ENCODE peak calls at places on chromosomes 7 and 10, in four cellular contexts. One of them, this sample, is unnamed.

GRCh38 chr7:80942261-80943041 is 23.6 kb upstream of the SEMA3C start:
- DNase-seq in PC-3: peak
- DNase-seq in fibroblast of lung: peak
- DNase-seq in ovary: peak
- DNase-seq in this sample: peak

GRCh38 chr10:113003032-113003431 is 53.0 kb downstream of the TCF7L2 start:
- DNase-seq in PC-3: no peak
- DNase-seq in fibroblast of lung: no peak
- DNase-seq in ovary: no peak
- DNase-seq in this sample: no peak

GRCh38 chr10:87925570-87925969 is 62.1 kb downstream of the PTEN start:
- DNase-seq in PC-3: no peak
- DNase-seq in fibroblast of lung: peak
- DNase-seq in ovary: no peak
- DNase-seq in this sample: no peak

GRCh38 chr7:140161047-140161446 is 15.7 kb downstream of the KDM7A start:
- DNase-seq in PC-3: no peak
- DNase-seq in fibroblast of lung: no peak
- DNase-seq in ovary: no peak
- DNase-seq in this sample: no peak

GRCh38 chr10:112333452-112333851 is 40.5 kb upstream of the ACSL5 start:
- DNase-seq in PC-3: no peak
- DNase-seq in fibroblast of lung: no peak
- DNase-seq in ovary: no peak
- DNase-seq in this sample: no peak

GRCh38 chr10:89613582-89613981 is 31.5 kb downstream of the PANK1 start:
- DNase-seq in PC-3: no peak
- DNase-seq in fibroblast of lung: no peak
- DNase-seq in ovary: no peak
- DNase-seq in this sample: no peak

GRCh38 chr10:131838921-131839320 is 61.9 kb upstream of the PPP2R2D start:
- DNase-seq in PC-3: no peak
- DNase-seq in fibroblast of lung: no peak
- DNase-seq in ovary: no peak
- DNase-seq in this sample: no peak

GRCh38 chr7:112086496-112087254 is 119.5 kb downstream of the DOCK4 start:
- DNase-seq in PC-3: peak
- DNase-seq in fibroblast of lung: no peak
- DNase-seq in ovary: no peak
- DNase-seq in this sample: no peak

GRCh38 chr7:23106801-23107713 is 1.5 kb downstream of the KLHL7 start:
- DNase-seq in PC-3: peak
- DNase-seq in fibroblast of lung: no peak
- DNase-seq in ovary: no peak
- DNase-seq in this sample: no peak

GRCh38 chr7:38451840-38452239 is 178.4 kb upstream of the TARP start:
- DNase-seq in PC-3: peak
- DNase-seq in fibroblast of lung: peak
- DNase-seq in ovary: no peak
- DNase-seq in this sample: no peak

GRCh38 chr10:128569546-128569945 is 443.3 kb upstream of the MKI67 start:
- DNase-seq in PC-3: no peak
- DNase-seq in fibroblast of lung: no peak
- DNase-seq in ovary: no peak
- DNase-seq in this sample: no peak

GRCh38 chr10:88952647-88953111 is at the start of gene ACTA2:
- DNase-seq in PC-3: no peak
- DNase-seq in fibroblast of lung: peak
- DNase-seq in ovary: peak
- DNase-seq in this sample: peak

GRCh38 chr10:49365675-49366415 is 30.0 kb downstream of the DRGX start:
- DNase-seq in PC-3: no peak
- DNase-seq in fibroblast of lung: no peak
- DNase-seq in ovary: no peak
- DNase-seq in this sample: no peak

GRCh38 chr7:7201583-7202374 is 19.4 kb downstream of the C1GALT1 start:
- DNase-seq in PC-3: peak
- DNase-seq in fibroblast of lung: no peak
- DNase-seq in ovary: no peak
- DNase-seq in this sample: no peak

GRCh38 chr7:149459201-149459539 is 1.7 kb downstream of the ZNF777 start:
- DNase-seq in PC-3: no peak
- DNase-seq in fibroblast of lung: no peak
- DNase-seq in ovary: no peak
- DNase-seq in this sample: no peak

GRCh38 chr7:142506601-142507000 is 242.7 kb upstream of the PRSS1 start:
- DNase-seq in PC-3: no peak
- DNase-seq in fibroblast of lung: no peak
- DNase-seq in ovary: no peak
- DNase-seq in this sample: no peak

GRCh38 chr7:98120559-98120958 is 13.9 kb downstream of the LMTK2 start:
- DNase-seq in PC-3: no peak
- DNase-seq in fibroblast of lung: no peak
- DNase-seq in ovary: no peak
- DNase-seq in this sample: no peak

GRCh38 chr10:17239276-17239660 is 11.2 kb downstream of the VIM start:
- DNase-seq in PC-3: no peak
- DNase-seq in fibroblast of lung: no peak
- DNase-seq in ovary: no peak
- DNase-seq in this sample: no peak

GRCh38 chr7:38274493-38274892 is 1.1 kb upstream of the TARP start:
- DNase-seq in PC-3: no peak
- DNase-seq in fibroblast of lung: peak
- DNase-seq in ovary: no peak
- DNase-seq in this sample: no peak

GRCh38 chr7:124152859-124153692 is 120.2 kb upstream of the TMEM229A start:
- DNase-seq in PC-3: peak
- DNase-seq in fibroblast of lung: peak
- DNase-seq in ovary: no peak
- DNase-seq in this sample: no peak

GRCh38 chr7:40324889-40325288 is 190.1 kb downstream of the SUGCT start:
- DNase-seq in PC-3: no peak
- DNase-seq in fibroblast of lung: no peak
- DNase-seq in ovary: no peak
- DNase-seq in this sample: no peak

GRCh38 chr10:92857904-92858514 is 9.7 kb downstream of the EXOC6 start:
- DNase-seq in PC-3: no peak
- DNase-seq in fibroblast of lung: no peak
- DNase-seq in ovary: no peak
- DNase-seq in this sample: no peak

GRCh38 chr10:117170244-117170643 is 27.0 kb upstream of the KCNK18 start:
- DNase-seq in PC-3: no peak
- DNase-seq in fibroblast of lung: no peak
- DNase-seq in ovary: no peak
- DNase-seq in this sample: no peak

GRCh38 chr7:121994625-121995410 is 121.9 kb downstream of the PTPRZ1 start:
- DNase-seq in PC-3: peak
- DNase-seq in fibroblast of lung: peak
- DNase-seq in ovary: peak
- DNase-seq in this sample: no peak

GRCh38 chr7:556837-557555 is 37.4 kb upstream of the PDGFA start:
- DNase-seq in PC-3: no peak
- DNase-seq in fibroblast of lung: no peak
- DNase-seq in ovary: no peak
- DNase-seq in this sample: no peak

GRCh38 chr10:79378383-79378646 is 31.0 kb downstream of the PPIF start:
- DNase-seq in PC-3: no peak
- DNase-seq in fibroblast of lung: no peak
- DNase-seq in ovary: no peak
- DNase-seq in this sample: no peak

GRCh38 chr7:45203947-45204445 is 46.4 kb downstream of the RAMP3 start:
- DNase-seq in PC-3: no peak
- DNase-seq in fibroblast of lung: peak
- DNase-seq in ovary: no peak
- DNase-seq in this sample: no peak

GRCh38 chr7:121604627-121605296 is 208.7 kb upstream of the FAM3C start:
- DNase-seq in PC-3: no peak
- DNase-seq in fibroblast of lung: peak
- DNase-seq in ovary: peak
- DNase-seq in this sample: no peak

GRCh38 chr10:102068216-102068615 is 3.1 kb downstream of the HPS6 start:
- DNase-seq in PC-3: no peak
- DNase-seq in fibroblast of lung: no peak
- DNase-seq in ovary: peak
- DNase-seq in this sample: no peak

GRCh38 chr7:6446977-6447588 is 671 bp downstream of the DAGLB start:
- DNase-seq in PC-3: peak
- DNase-seq in fibroblast of lung: peak
- DNase-seq in ovary: peak
- DNase-seq in this sample: peak

GRCh38 chr10:114100848-114101741 is 57.4 kb downstream of the ADRB1 start:
- DNase-seq in PC-3: peak
- DNase-seq in fibroblast of lung: peak
- DNase-seq in ovary: peak
- DNase-seq in this sample: peak

GRCh38 chr10:13520194-13520593 is 8.6 kb downstream of the BEND7 start:
- DNase-seq in PC-3: no peak
- DNase-seq in fibroblast of lung: no peak
- DNase-seq in ovary: no peak
- DNase-seq in this sample: no peak

GRCh38 chr7:100584677-100585510 is 1.0 kb downstream of the LRCH4 start:
- DNase-seq in PC-3: peak
- DNase-seq in fibroblast of lung: peak
- DNase-seq in ovary: peak
- DNase-seq in this sample: peak

GRCh38 chr7:44990520-44991023 is 9.4 kb upstream of the CCM2 start:
- DNase-seq in PC-3: no peak
- DNase-seq in fibroblast of lung: peak
- DNase-seq in ovary: no peak
- DNase-seq in this sample: no peak

DNA sequence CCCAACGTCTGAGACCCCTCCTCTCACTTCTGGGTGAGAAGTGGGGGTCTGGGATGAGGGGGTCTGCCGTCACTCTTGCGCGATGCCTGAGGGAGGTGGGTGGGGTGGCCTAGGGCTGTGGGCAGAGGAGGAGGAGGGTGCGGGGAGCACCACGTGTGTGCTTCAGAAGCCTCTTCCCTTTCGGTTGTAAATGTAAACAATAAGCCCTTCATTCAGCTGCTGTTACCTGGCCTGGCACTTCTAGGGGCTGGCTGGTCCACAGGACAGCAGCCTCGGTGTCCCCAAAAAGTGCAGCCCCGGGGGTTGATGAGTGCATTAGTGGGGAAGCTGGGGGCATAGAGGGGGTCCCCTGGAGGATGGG is 1.4 kb downstream of the CLIP2 start:
- DNase-seq in PC-3: no peak
- DNase-seq in fibroblast of lung: no peak
- DNase-seq in ovary: no peak
- DNase-seq in this sample: no peak
- H3K27ac ChIP-seq in PC-3: no peak
- H3K27ac ChIP-seq in fibroblast of lung: peak
- H3K27ac ChIP-seq in ovary: peak
- H3K27ac ChIP-seq in this sample: peak

DNA sequence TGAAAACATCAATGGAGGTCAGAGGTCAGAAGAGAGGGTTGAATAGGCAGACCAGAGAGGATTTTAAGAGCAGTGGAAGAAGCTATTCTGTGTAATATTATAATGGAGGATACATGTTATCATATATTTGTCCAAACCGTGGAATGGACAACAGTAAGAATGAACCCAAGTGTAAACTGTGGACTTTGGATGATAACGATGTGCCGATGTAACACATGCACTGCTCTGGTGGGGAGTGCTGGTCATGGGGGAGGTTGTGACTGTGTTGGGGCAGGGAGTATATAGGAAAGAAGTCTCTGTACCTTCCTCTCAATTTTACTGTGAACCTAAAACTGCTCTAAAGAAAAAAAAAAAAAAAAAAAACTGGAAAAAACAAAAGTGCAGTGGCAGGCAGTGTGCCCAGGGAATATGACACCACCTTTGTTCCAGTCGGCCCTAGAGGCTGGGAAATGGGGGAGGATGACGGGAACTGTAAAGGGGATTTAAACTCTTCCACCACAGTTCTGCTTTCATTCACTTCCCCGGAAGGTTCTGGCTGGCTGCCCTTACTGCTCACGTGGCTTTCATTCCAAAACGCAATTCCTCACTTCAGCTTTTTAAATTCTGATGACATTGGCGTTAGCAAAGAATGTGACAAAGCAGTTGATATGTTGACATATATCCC is 113.7 kb upstream of the ANKRD1 start:
- DNase-seq in PC-3: peak
- DNase-seq in fibroblast of lung: peak
- DNase-seq in ovary: peak
- DNase-seq in this sample: peak
- H3K4me3 ChIP-seq in PC-3: no peak
- H3K4me3 ChIP-seq in fibroblast of lung: no peak
- H3K4me3 ChIP-seq in ovary: no peak
- H3K4me3 ChIP-seq in this sample: no peak

DNA sequence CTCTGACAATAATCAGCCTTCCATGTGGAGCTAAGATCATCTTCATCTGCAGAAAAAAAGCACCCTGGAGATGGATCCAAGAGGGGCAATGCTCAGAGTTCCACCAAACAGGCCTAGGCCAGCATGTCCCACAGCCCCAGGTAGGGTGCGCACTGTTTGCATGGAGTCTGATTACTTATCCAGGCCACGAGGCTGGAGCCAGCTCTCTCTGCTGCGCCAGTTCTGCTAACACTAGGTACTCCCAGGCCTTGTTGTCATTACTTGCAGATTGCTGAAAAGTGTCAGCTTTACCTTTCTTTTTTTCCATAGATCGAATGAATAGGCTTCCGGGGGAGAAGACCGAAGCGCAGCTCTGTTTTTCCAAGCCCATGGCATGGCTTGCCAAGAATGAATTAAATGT is 285.7 kb downstream of the BMPER start:
- DNase-seq in PC-3: no peak
- DNase-seq in fibroblast of lung: no peak
- DNase-seq in ovary: no peak
- DNase-seq in this sample: no peak
- H3K27ac ChIP-seq in PC-3: no peak
- H3K27ac ChIP-seq in fibroblast of lung: no peak
- H3K27ac ChIP-seq in ovary: no peak
- H3K27ac ChIP-seq in this sample: no peak

GRCh38 chr7:32905175-32905662 is 13.7 kb upstream of the KBTBD2 start:
- DNase-seq in PC-3: no peak
- DNase-seq in fibroblast of lung: peak
- DNase-seq in ovary: peak
- DNase-seq in this sample: no peak
- H3K4me3 ChIP-seq in PC-3: peak
- H3K4me3 ChIP-seq in fibroblast of lung: peak
- H3K4me3 ChIP-seq in ovary: peak
- H3K4me3 ChIP-seq in this sample: peak

This sample was measured in left ventricle myocardium inferior.